ENCODE peak calls at places on chromosomes 5 and 9, in four cellular contexts. M is K562, B is HepG2, F is GM23248. R is an unnamed sample.

GRCh38 chr5:150789943-150790611 is 11.5 kb downstream of the SMIM3 start:
- DNase-seq in B (no peak), M (peak; percentile 67), F (peak; percentile 100), R (peak; percentile 76)

GRCh38 chr5:132591140-132591539 is 34.4 kb downstream of the RAD50 start:
- DNase-seq in B (no peak), F (peak; percentile 19), M (peak; percentile 27), R (no peak)

GRCh38 chr5:14870347-14871083 is 1.1 kb downstream of the ANKH start:
- DNase-seq in M (no peak), F (peak; percentile 47), B (no peak), R (no peak)

GRCh38 chr5:180133060-180133459 is 61.5 kb upstream of the RNF130 start:
- DNase-seq in F (no peak), B (no peak), M (no peak), R (no peak)

GRCh38 chr5:41270423-41271251 is 57.3 kb upstream of the C6 start:
- DNase-seq in M (peak; percentile 25), B (peak; percentile 43), F (peak; percentile 80), R (peak; percentile 41)

GRCh38 chr5:114822885-114823284 is 346.8 kb downstream of the TRIM36 start:
- DNase-seq in F (peak; percentile 1), M (no peak), B (no peak), R (no peak)

GRCh38 chr5:176644294-176644693 is 3.0 kb upstream of the TSPAN17 start:
- DNase-seq in F (no peak), M (peak; percentile 38), B (no peak), R (no peak)

GRCh38 chr5:69512740-69513260 is 20.2 kb downstream of the OCLN start:
- DNase-seq in F (peak; percentile 75), M (no peak), B (no peak), R (no peak)

GRCh38 chr5:95543017-95543705 is 11.6 kb downstream of the SKIC3 start:
- DNase-seq in M (peak; percentile 35), F (no peak), B (no peak), R (no peak)

GRCh38 chr9:127976498-127976897 is 4.3 kb downstream of the EEIG1 start:
- DNase-seq in F (no peak), M (no peak), B (no peak), R (no peak)

GRCh38 chr5:44794371-44794770 is 14.4 kb upstream of the MRPS30 start:
- DNase-seq in M (no peak), F (no peak), B (no peak), R (no peak)
- H3K9me3 ChIP-seq in M (no peaks in the 10 kb centered on the region), F (no peaks in the 10 kb centered on the region), B (peaks cover 39% of the 10 kb centered on the region), R (peaks cover 6% of the 10 kb centered on the region)

DNA sequence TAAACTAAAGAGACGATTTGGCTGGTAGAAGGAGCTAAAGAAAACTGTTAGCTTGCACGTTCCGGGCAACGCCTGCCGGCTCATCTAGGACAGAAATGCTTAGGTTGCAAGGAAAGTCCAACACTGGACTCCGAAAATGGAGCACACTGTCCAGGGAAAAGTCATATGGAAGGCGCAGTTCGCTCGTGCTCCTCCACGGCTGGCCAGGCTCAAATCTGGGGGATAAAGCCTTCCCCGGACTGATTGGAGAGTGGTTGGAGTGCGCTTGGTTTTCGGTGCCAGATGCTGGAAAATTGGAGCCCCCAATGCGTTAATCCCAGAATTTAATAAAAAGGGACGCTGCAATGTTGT is 947 bp downstream of the CDH6 start:
- DNase-seq in B (no peak), F (peak; percentile 47), M (no peak), R (no peak)
- H2AFZ ChIP-seq in B (no peak overlapping the region), F (peak overlapping the region; percentile 84), M (no peak overlapping the region), R (no peak overlapping the region)

GRCh38 chr5:100161868-100162267 is 373.3 kb upstream of the FAM174A start:
- DNase-seq in B (no peak), M (peak; percentile 1), F (no peak), R (no peak)

DNA sequence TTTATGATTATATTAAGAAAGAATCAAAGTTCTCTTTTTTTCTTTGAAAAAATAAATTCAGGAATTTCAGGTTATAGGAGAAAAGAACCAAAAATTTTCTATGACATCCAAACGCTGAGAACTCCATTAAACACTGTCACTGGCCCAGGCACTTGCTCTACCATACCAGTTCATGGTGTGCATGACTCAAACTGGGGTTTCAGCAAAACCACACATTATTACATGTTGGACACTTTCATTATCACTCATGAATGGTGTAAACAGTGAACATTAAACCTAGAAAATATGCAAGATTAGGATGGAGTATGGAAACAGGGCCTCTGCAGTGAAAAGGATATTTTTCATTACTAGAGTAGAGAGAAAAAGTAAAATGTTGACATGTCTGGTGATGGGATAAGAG is 369.9 kb upstream of the FAM174A start:
- DNase-seq in B (no peak), F (no peak), M (no peak), R (no peak)
- H3K4me3 ChIP-seq in B (no peak overlapping the region), F (no peak overlapping the region), M (no peak overlapping the region), R (no peak overlapping the region)

DNA sequence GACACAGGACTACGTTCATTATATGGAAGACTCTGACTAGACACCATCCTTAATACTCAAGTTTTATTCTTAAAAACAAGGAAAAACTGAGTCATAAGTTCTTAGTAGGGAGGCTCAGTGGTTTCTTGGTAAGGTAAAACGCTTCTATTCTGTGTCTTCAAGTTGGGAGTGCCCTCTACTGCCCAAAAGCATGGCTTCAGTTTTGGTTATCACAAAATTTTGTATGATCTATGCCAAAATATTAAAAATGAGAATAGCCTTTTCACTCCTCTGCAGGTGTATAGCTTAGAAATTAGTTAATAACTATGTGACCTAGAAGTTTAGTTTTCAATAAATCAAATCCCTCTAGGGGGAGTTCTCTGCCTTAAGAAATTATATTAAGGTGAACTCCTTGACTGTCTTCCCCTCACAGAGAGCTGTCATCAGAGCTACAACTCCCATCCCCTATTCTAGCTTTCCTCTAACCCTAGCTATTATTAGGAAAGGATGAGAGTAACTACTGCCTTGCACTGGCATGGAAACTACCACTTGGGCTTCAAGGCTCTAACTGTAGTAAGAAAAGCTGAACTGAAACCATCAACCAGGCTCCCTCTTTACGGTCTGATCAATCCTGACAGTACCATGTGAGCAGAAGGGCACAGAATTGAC is 189.7 kb downstream of the GNAQ start:
- DNase-seq in F (no peak), M (no peak), B (no peak), R (no peak)
- H3K9me3 ChIP-seq in F (no peaks in the 10 kb centered on the region), M (no peaks in the 10 kb centered on the region), B (no peaks in the 10 kb centered on the region), R (no peaks in the 10 kb centered on the region)

R was measured in PC-9.